ENCODE peak calls at places on chromosomes 1 and 21, in four cellular contexts. C, A, O and R are unnamed samples.

GRCh38 chr21:41602511-41602910 is 94.6 kb upstream of the TMPRSS2 start:
- DNase-seq in C (no peak), A (no peak), O (no peak), R (no peak)

GRCh38 chr1:22636369-22636768 is at the start of gene C1QA:
- DNase-seq in C (peak; percentile 56), A (no peak), O (no peak), R (no peak)

GRCh38 chr1:65189716-65190115 is 41.7 kb downstream of the AK4 start:
- DNase-seq in C (no peak), A (no peak), O (no peak), R (no peak)

GRCh38 chr1:156383023-156383422 is 14.0 kb downstream of the RHBG start:
- DNase-seq in C (peak; percentile 51), A (no peak), O (peak; percentile 88), R (no peak)

GRCh38 chr1:86858524-86859261 is 55.2 kb downstream of the SELENOF start:
- DNase-seq in C (no peak), A (no peak), O (no peak), R (no peak)

GRCh38 chr1:63794927-63795326 is 21.1 kb downstream of the ROR1 start:
- DNase-seq in C (no peak), A (no peak), O (no peak), R (no peak)

GRCh38 chr1:100799954-100800612 is 80.5 kb downstream of the VCAM1 start:
- DNase-seq in C (no peak), A (no peak), O (no peak), R (no peak)

GRCh38 chr1:12447301-12447700 is 170.7 kb downstream of the DHRS3 start:
- DNase-seq in C (no peak), A (no peak), O (no peak), R (peak; percentile 86)

GRCh38 chr1:93804412-93804811 is 74.6 kb downstream of the DNTTIP2 start:
- DNase-seq in C (peak; percentile 23), A (peak; percentile 67), O (no peak), R (peak; percentile 73)

GRCh38 chr1:223487514-223488259 is 94.5 kb downstream of the CCDC185 start:
- DNase-seq in C (no peak), A (no peak), O (no peak), R (no peak)

GRCh38 chr1:8011016-8011415 is 15.1 kb downstream of the ERRFI1 start:
- DNase-seq in C (no peak), A (no peak), O (no peak), R (no peak)

GRCh38 chr21:46604975-46605758 is at the start of gene S100B:
- DNase-seq in C (no peak), A (no peak), O (no peak), R (no peak)

GRCh38 chr1:204961765-204962419 is 81.1 kb upstream of the CNTN2 start:
- DNase-seq in C (no peak), A (no peak), O (no peak), R (no peak)

GRCh38 chr1:102089791-102090190 is 93.1 kb upstream of the OLFM3 start:
- DNase-seq in C (no peak), A (no peak), O (no peak), R (no peak)

GRCh38 chr1:145994391-145995120 is 1.8 kb downstream of the TXNIP start:
- DNase-seq in C (no peak), A (no peak), O (no peak), R (no peak)

GRCh38 chr1:241990040-241990439 is 8.9 kb downstream of the MAP1LC3C start:
- DNase-seq in C (peak; percentile 69), A (peak; percentile 71), O (peak; percentile 72), R (peak; percentile 89)

GRCh38 chr1:110617589-110617988 is 11.4 kb upstream of the KCNA2 start:
- DNase-seq in C (no peak), A (no peak), O (no peak), R (no peak)

GRCh38 chr1:184469391-184469790 is 82.6 kb downstream of the C1orf21 start:
- DNase-seq in C (no peak), A (no peak), O (no peak), R (no peak)

GRCh38 chr1:45508295-45509151 is 8.4 kb downstream of the MMACHC start:
- DNase-seq in C (no peak), A (no peak), O (no peak), R (no peak)

GRCh38 chr1:147494998-147495580 is 46.2 kb upstream of the BCL9 start:
- DNase-seq in C (peak; percentile 79), A (peak; percentile 43), O (peak; percentile 68), R (peak; percentile 45)

GRCh38 chr21:37907076-37907475 is 9.2 kb downstream of the KCNJ6 start:
- DNase-seq in C (no peak), A (no peak), O (no peak), R (no peak)

GRCh38 chr21:37912616-37913015 is 3.6 kb downstream of the KCNJ6 start:
- DNase-seq in C (no peak), A (no peak), O (no peak), R (no peak)

GRCh38 chr21:37914211-37914900 is 1.9 kb downstream of the KCNJ6 start:
- DNase-seq in C (no peak), A (no peak), O (no peak), R (no peak)

GRCh38 chr21:37908691-37909090 is 7.6 kb downstream of the KCNJ6 start:
- DNase-seq in C (no peak), A (no peak), O (no peak), R (no peak)

GRCh38 chr21:37909936-37910335 is 6.3 kb downstream of the KCNJ6 start:
- DNase-seq in C (no peak), A (no peak), O (no peak), R (no peak)
- TF ChIP-seq CTCF in C (no peak), A (peak; percentile 24), O (no peak), R (no peak)

GRCh38 chr1:23905461-23906025 is 7.6 kb downstream of the CNR2 start:
- DNase-seq in C (no peak), A (no peak), O (no peak), R (no peak)

GRCh38 chr1:23902611-23903278 is 10.4 kb downstream of the CNR2 start:
- DNase-seq in C (no peak), A (no peak), O (no peak), R (no peak)

GRCh38 chr1:23904748-23905357 is 8.3 kb downstream of the CNR2 start:
- DNase-seq in C (no peak), A (no peak), O (no peak), R (no peak)

GRCh38 chr1:23906731-23907130 is 6.4 kb downstream of the CNR2 start:
- DNase-seq in C (no peak), A (no peak), O (no peak), R (no peak)

GRCh38 chr1:23903754-23904153 is 9.4 kb downstream of the CNR2 start:
- DNase-seq in C (no peak), A (no peak), O (no peak), R (no peak)
- H3K4me3 ChIP-seq in C (no peak overlapping the region), A (no peak overlapping the region), O (no peak overlapping the region), R (no peak overlapping the region)

GRCh38 chr1:40980453-40981121 is 1.1 kb downstream of the CTPS1 start:
- DNase-seq in C (no peak), A (no peak), O (no peak), R (no peak)

GRCh38 chr1:40978886-40979240 is 633 bp upstream of the CTPS1 start:
- DNase-seq in C (no peak), A (no peak), O (no peak), R (no peak)

GRCh38 chr1:40977721-40978120 is 1.8 kb upstream of the CTPS1 start:
- DNase-seq in C (no peak), A (no peak), O (no peak), R (no peak)

GRCh38 chr1:40980068-40980452 is 564 bp downstream of the CTPS1 start:
- DNase-seq in C (no peak), A (no peak), O (no peak), R (no peak)

GRCh38 chr1:40979241-40980067 is at the start of gene CTPS1:
- DNase-seq in C (peak; percentile 95), A (peak; percentile 78), O (peak; percentile 89), R (peak; percentile 64)
- TF ChIP-seq CTCF in C (peak; percentile 10), A (peak; percentile 24), O (peak; percentile 24), R (peak; percentile 20)

GRCh38 chr1:61301824-61302652 is 219.7 kb downstream of the NFIA start:
- DNase-seq in C (no peak), A (peak; percentile 8), O (no peak), R (peak; percentile 35)
- H3K4me3 ChIP-seq in C (no peak overlapping the region), A (no peak overlapping the region), O (no peak overlapping the region), R (no peak overlapping the region)

GRCh38 chr21:34533938-34534337 is 21.9 kb upstream of the KCNE1 start:
- DNase-seq in C (no peak), A (no peak), O (no peak), R (no peak)
- TF ChIP-seq CTCF in C (no peak), A (no peak), O (no peak), R (no peak)

DNA sequence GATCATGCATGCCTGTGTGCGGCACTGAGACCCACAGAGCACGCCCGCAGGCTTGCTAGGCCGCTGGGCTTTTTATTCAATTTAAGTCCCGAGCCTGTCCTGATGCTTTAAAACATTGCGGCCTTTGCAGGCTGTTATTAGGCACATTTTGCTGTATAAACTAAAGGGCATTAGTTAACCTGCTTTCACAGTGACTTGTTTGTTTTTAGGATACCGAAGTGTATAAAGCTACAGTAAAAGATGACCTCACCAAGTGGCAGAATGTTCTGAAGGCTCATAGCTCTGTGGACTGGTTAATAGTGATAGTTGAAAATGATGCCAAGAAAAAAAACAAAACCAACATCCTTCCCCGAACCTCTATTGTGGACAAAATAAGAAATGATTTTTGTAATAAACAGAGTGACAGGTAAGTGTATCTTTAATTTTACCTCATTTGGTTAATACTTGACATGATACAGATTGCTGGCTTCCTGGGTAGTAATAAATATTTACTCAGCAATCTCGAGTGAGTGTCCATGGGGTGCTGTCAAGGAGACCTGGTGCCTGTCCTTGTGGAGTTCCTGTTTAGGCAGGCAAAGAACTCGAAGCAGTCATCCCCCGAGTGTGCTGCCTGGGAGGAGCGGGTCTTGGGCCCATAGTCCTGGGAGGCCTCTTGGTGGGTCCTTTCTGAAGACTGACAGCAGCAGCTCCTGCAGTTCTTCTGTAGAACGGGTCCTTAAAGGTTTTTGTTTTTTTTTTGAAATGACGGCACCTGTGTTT is 40.1 kb downstream of the TRAPPC10 start:
- DNase-seq in C (no peak), A (no peak), O (no peak), R (no peak)
- H3K4me3 ChIP-seq in C (no peak overlapping the region), A (no peak overlapping the region), O (no peak overlapping the region), R (no peak overlapping the region)

GRCh38 chr21:37145635-37146111 is 72.6 kb downstream of the TTC3 start:
- DNase-seq in C (no peak), A (no peak), O (no peak), R (no peak)
- TF ChIP-seq CTCF in C (no peak), A (no peak), O (no peak), R (no peak)

GRCh38 chr1:206471993-206472392 is 1.7 kb downstream of the IKBKE start:
- DNase-seq in C (no peak), A (no peak), O (no peak), R (no peak)
- H3K4me3 ChIP-seq in C (no peak overlapping the region), A (peak overlapping the region; percentile 98), O (no peak overlapping the region), R (no peak overlapping the region)

DNA sequence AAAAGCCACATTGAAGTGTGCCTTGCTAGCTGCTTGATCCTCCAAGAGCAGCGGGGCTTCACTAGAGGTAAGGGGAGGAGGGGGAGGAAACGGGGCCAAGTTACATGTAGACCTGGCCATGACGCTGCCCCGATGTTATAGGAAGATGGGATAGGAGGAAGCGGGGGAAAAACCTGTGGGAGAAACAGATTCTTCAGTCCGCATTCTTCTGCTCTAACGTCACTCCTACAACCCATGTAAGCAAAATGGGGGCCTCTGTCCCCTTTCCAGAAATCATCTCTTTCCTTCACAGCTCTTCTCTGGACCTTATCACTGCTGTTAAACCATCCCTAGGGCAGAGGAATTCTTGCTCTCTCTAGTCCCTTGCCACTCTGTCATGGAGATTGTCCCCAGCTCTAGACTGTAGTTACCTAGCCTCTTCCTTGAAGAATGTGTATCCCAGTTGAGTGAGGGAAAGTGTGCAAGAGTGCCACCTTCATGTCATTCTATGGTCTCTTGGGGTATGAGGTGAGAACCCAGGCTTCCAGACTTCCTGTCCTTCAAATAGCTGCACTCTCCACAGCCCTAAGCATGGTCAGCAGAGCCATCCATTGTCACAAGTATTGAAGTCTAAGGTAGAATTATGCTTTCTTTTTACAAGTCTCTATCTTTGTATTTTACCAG is 11.4 kb downstream of the PLEKHO1 start:
- DNase-seq in C (no peak), A (no peak), O (no peak), R (no peak)
- TF ChIP-seq CTCF in C (no peak), A (no peak), O (no peak), R (no peak)